ENCODE peak calls at places on chromosomes 16 and 17, in seven cellular contexts. X is lung, Z is DND-41, O is heart right ventricle, I is psoas muscle, N is NT2/D1, V is aorta. J is an unnamed sample.

GRCh38 chr17:64074704-64075484 is 54.5 kb upstream of the ICAM2 start:
- DNase-seq in X (peak; percentile 52), Z (no peak), O (no peak), I (no peak), N (no peak), V (no peak), J (no peak)

GRCh38 chr16:466651-467050 is 41.2 kb downstream of the RAB11FIP3 start:
- DNase-seq in X (no peak), Z (no peak), O (no peak), I (no peak), N (no peak), V (no peak), J (no peak)

GRCh38 chr16:27154573-27155521 is 48.5 kb upstream of the KDM8 start:
- DNase-seq in X (peak; percentile 59), Z (peak; percentile 76), O (peak; percentile 51), I (peak; percentile 51), N (peak; percentile 47), V (peak; percentile 91), J (no peak)

GRCh38 chr16:46836521-46837292 is 5.7 kb upstream of the C16orf87 start:
- DNase-seq in X (no peak), Z (no peak), O (no peak), I (no peak), N (no peak), V (no peak), J (no peak)

GRCh38 chr16:64051826-64052225 is 1070.0 kb downstream of the CDH11 start:
- DNase-seq in X (no peak), Z (no peak), O (no peak), I (no peak), N (peak; percentile 11), V (no peak), J (no peak)

GRCh38 chr16:67166883-67167168 is 2.3 kb downstream of the HSF4 start:
- DNase-seq in X (no peak), Z (no peak), O (no peak), I (no peak), N (no peak), V (no peak), J (no peak)

GRCh38 chr17:29076722-29077121 is 33.8 kb downstream of the PIPOX start:
- DNase-seq in X (no peak), Z (no peak), O (no peak), I (no peak), N (no peak), V (no peak), J (no peak)

GRCh38 chr17:42944211-42944610 is 20.0 kb downstream of the AARSD1 start:
- DNase-seq in X (no peak), Z (no peak), O (no peak), I (no peak), N (no peak), V (no peak), J (no peak)

GRCh38 chr17:14301279-14301760 is 439 bp downstream of the HS3ST3B1 start:
- DNase-seq in X (no peak), Z (peak; percentile 45), O (no peak), I (no peak), N (no peak), V (no peak), J (no peak)

GRCh38 chr16:16096858-16097213 is 126.5 kb downstream of the ABCC6 start:
- DNase-seq in X (no peak), Z (no peak), O (no peak), I (no peak), N (no peak), V (no peak), J (no peak)

DNA sequence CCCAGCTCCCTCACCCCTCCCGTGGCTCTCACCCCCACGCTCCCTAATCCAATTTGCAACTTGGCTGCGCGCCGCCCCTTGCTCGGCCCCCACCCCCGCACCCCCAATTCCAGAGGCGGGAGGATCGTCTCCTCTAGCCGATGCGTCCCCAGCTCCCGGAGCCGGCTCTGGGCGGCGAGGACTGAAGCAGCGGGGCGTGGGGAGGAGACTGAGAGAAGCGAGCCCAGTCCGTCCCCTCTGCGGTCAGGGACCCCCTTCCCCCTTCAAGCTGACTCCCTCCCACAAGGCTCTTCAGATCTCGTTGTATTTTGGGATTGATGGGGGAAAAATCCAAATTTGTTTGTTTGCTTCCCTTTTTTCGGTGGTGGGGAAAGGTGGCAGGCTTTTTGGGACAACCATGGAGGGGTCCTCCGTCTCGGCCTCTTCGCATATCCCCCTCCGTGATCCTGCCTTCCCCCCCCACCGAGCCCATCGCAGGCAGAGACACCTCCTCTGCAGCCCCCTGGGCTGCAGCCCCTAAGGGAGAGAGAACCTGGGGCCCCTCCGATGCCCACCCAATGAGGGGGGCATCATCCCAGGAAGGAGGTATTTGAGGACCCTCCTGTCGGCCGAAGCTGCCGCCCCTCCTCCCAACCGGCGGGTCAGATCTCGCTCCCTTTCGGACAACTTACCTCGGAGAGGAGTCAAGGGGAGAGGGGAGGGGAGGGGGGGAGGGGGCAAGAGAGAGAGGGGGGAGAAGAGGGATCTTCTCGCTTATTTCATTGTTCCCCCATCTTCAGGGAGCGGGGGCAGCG is 466 bp downstream of the NEUROD2 start:
- DNase-seq in X (no peak), Z (no peak), O (no peak), I (no peak), N (no peak), V (no peak), J (no peak)
- H3K27me3 ChIP-seq in X (peaks cover 18% of the 10 kb centered on the region), Z (peaks cover 11% of the 10 kb centered on the region), O (peaks cover 96% of the 10 kb centered on the region), I (no peaks in the 10 kb centered on the region), N (peaks cover 99% of the 10 kb centered on the region), V (no peaks in the 10 kb centered on the region), J (peaks cover 16% of the 10 kb centered on the region)

GRCh38 chr16:2340564-2341455 is at the start of gene ABCA3:
- DNase-seq in X (peak; percentile 91), Z (peak; percentile 95), O (peak; percentile 90), I (peak; percentile 94), N (peak; percentile 94), V (peak; percentile 98), J (peak; percentile 93)

GRCh38 chr16:2337431-2338296 is 2.9 kb downstream of the ABCA3 start:
- DNase-seq in X (no peak), Z (no peak), O (no peak), I (no peak), N (no peak), V (no peak), J (no peak)

GRCh38 chr16:2339521-2340484 is 725 bp downstream of the ABCA3 start:
- DNase-seq in X (peak; percentile 76), Z (peak; percentile 33), O (peak; percentile 53), I (peak; percentile 65), N (no peak), V (peak; percentile 91), J (no peak)

GRCh38 chr16:2343211-2343610 is 2.7 kb upstream of the ABCA3 start:
- DNase-seq in X (no peak), Z (no peak), O (no peak), I (no peak), N (no peak), V (no peak), J (no peak)

GRCh38 chr16:2341456-2342447 is 1.2 kb upstream of the ABCA3 start:
- DNase-seq in X (no peak), Z (no peak), O (peak; percentile 13), I (peak; percentile 37), N (no peak), V (peak; percentile 79), J (no peak)
- H3K4me3 ChIP-seq in X (no peak overlapping the region), Z (peak overlapping the region; percentile 65), O (peak overlapping the region; percentile 9), I (peak overlapping the region; percentile 83), N (no peak overlapping the region), V (no peak overlapping the region), J (peak overlapping the region; percentile 87)

GRCh38 chr17:78708510-78708973 is 73.5 kb downstream of the CYTH1 start:
- DNase-seq in X (peak; percentile 70), Z (peak; percentile 67), O (peak; percentile 58), I (peak; percentile 60), N (peak; percentile 63), V (peak; percentile 86), J (no peak)
- H3K4me1 ChIP-seq in X (peaks cover 10% of the 10 kb centered on the region), Z (no peaks in the 10 kb centered on the region), O (peaks cover 31% of the 10 kb centered on the region), I (peaks cover 22% of the 10 kb centered on the region), N (no peaks in the 10 kb centered on the region), V (no peaks in the 10 kb centered on the region), J (no peaks in the 10 kb centered on the region)

DNA sequence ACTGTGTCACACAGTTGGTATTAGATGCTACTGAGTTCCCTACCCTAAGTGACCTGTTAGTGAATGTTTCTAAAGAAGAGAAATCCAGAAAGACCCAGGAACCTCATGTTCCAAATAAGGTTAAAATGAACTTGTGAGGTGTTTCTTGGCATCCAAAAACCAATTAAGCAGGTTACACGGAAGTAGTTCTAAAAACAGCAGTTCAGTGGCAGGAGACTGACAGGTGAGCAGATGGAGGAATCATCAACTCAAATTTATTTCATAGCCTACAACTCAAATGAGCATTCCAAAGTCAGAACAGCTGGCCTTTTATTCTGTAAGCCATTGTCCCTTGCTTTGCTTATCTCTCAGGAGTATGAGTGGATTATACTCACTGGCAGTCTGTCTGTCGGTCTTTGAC is 188.3 kb downstream of the IRX3 start:
- DNase-seq in X (no peak), Z (no peak), O (no peak), I (no peak), N (no peak), V (no peak), J (no peak)
- H3K27me3 ChIP-seq in X (no peaks in the 10 kb centered on the region), Z (no peaks in the 10 kb centered on the region), O (no peaks in the 10 kb centered on the region), I (no peaks in the 10 kb centered on the region), N (no peaks in the 10 kb centered on the region), V (no peaks in the 10 kb centered on the region), J (no peaks in the 10 kb centered on the region)

DNA sequence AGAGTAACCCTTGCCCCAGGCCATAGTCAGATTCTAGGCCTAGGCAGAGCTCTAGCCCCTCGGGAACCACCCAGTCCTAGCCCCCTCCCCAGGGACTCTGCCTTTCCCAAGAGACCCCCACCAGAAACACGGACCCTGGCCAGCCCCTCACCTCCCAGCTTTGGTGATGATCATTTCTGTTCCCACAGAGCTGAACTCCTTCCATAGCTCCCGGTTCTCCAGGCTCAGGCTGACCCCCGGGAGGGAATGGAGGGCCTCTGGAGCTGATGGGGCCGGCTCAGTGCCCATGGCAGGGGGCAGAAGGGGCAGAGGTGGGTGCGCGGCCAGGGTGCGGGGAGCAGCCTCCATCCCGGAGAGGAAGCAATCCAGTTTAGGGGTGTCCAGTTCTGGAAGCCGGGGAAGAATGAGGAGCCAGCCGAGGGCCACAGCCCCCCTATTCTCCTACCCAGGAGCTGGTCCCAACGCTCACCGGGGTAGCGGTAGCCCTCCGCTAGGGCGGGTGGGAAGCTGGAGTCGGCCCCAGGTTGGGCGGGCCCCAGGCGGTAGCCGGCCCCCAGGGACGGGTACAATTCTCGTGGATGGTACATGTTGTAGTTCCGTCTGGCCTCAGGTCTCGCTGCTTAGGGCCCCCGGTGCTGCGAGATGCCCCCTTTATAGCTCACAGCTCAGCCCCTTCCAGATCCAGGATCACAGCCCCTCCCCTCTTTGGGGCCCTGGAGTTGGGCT is 954 bp downstream of the TBX6 start:
- DNase-seq in X (no peak), Z (no peak), O (no peak), I (no peak), N (no peak), V (no peak), J (no peak)
- H3K4me3 ChIP-seq in X (no peak overlapping the region), Z (no peak overlapping the region), O (peak overlapping the region; percentile 65), I (peak overlapping the region; percentile 64), N (peak overlapping the region; percentile 82), V (no peak overlapping the region), J (peak overlapping the region; percentile 49)

DNA sequence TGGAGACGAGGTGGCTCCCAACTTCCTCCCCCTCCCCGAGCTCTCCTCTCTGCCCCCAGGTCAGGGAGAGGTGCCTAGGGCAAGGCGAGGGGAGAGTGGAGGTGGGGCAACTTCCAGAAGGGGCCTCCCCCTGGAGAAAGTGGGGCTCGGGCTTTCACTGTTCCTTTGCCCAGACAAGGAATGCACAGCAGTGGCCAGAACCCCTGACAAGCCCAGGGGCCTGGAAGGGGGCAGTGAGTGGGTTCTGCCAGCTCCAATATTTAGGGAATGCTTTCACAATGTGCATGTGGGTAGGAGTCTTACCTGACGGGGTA is 11.7 kb upstream of the SP2 start:
- DNase-seq in X (no peak), Z (no peak), O (no peak), I (no peak), N (no peak), V (peak; percentile 34), J (peak; percentile 80)
- H3K4me1 ChIP-seq in X (no peaks in the 10 kb centered on the region), Z (no peaks in the 10 kb centered on the region), O (no peaks in the 10 kb centered on the region), I (no peaks in the 10 kb centered on the region), N (peaks cover 24% of the 10 kb centered on the region), V (no peaks in the 10 kb centered on the region), J (peaks cover 13% of the 10 kb centered on the region)

GRCh38 chr17:48505788-48506187 is 25.0 kb downstream of the HOXB1 start:
- DNase-seq in X (no peak), Z (no peak), O (no peak), I (no peak), N (no peak), V (no peak), J (peak; percentile 35)
- H3K27me3 ChIP-seq in X (peaks cover 3% of the 10 kb centered on the region), Z (peaks cover 42% of the 10 kb centered on the region), O (peaks cover 85% of the 10 kb centered on the region), I (peaks cover 6% of the 10 kb centered on the region), N (peaks cover 28% of the 10 kb centered on the region), V (no peaks in the 10 kb centered on the region), J (no peaks in the 10 kb centered on the region)

J was measured in breast epithelium.